ENCODE peak calls at places on chromosomes 1 and 21, in six cellular contexts. S, D, C, F, P and O are unnamed samples.

GRCh38 chr1:32091591-32091990 is 16.3 kb upstream of the KPNA6 start:
- DNase-seq in F (no peak), C (no peak), D (no peak), S (no peak), P (no peak), O (no peak)

GRCh38 chr1:202283991-202284390 is 57.7 kb downstream of the UBE2T start:
- DNase-seq in S (peak), P (no peak), C (no peak), D (no peak), F (no peak), O (no peak)

GRCh38 chr21:36250423-36251075 is 69.4 kb upstream of the MORC3 start:
- DNase-seq in D (no peak), P (no peak), C (no peak), F (no peak), S (no peak), O (no peak)

GRCh38 chr1:108316545-108316944 is 72.7 kb upstream of the NBPF4 start:
- DNase-seq in D (no peak), S (peak), C (no peak), P (no peak), F (no peak), O (no peak)

GRCh38 chr21:19529031-19529430 is 1125.4 kb upstream of the TMPRSS15 start:
- DNase-seq in C (no peak), P (no peak), F (no peak), S (no peak), D (no peak), O (no peak)

GRCh38 chr1:56024155-56024554 is 555.2 kb downstream of the PLPP3 start:
- DNase-seq in C (no peak), S (no peak), D (no peak), F (no peak), P (no peak), O (no peak)

GRCh38 chr1:245807954-245808719 is 653.4 kb downstream of the KIF26B start:
- DNase-seq in S (no peak), F (no peak), D (peak), C (no peak), P (no peak), O (no peak)

GRCh38 chr21:33618407-33618806 is 23.1 kb downstream of the CRYZL1 start:
- DNase-seq in F (no peak), S (no peak), D (no peak), C (no peak), P (no peak), O (no peak)

GRCh38 chr1:39992229-39992628 is 37.3 kb downstream of the MFSD2A start:
- DNase-seq in F (no peak), P (no peak), C (no peak), S (no peak), D (no peak), O (no peak)